ENCODE peak calls at places on chromosome 19, in seven cellular contexts. O is HEK293T; M is fibroblast of lung; L is HTR-8/SVneo; I is lung microvascular endothelial cell; V is tibial artery; W is central memory CD8-positive, alpha-beta T cell. D is an unnamed sample.

GRCh38 chr19:2546128-2547032 is 70.5 kb downstream of the GADD45B start:
- DNase-seq in O (no peak), V (peak; percentile 87), L (no peak), W (no peak), I (peak; percentile 76), M (peak; percentile 38), D (peak; percentile 74)

GRCh38 chr19:661427-662196 is 1.4 kb downstream of the RNF126 start:
- DNase-seq in W (peak; percentile 62), I (no peak), L (no peak), O (no peak), V (no peak), M (no peak), D (no peak)

GRCh38 chr19:54523403-54523802 is 20.8 kb downstream of the LAIR2 start:
- DNase-seq in M (no peak), L (peak; percentile 35), V (no peak), I (peak; percentile 96), W (no peak), O (no peak), D (no peak)

GRCh38 chr19:34067861-34068271 is 104.4 kb upstream of the LSM14A start:
- DNase-seq in W (no peak), I (no peak), M (no peak), V (no peak), O (no peak), L (peak; percentile 88), D (no peak)

GRCh38 chr19:7888145-7888825 is at the start of gene LRRC8E:
- DNase-seq in V (no peak), I (peak; percentile 35), L (peak; percentile 79), W (no peak), O (peak; percentile 80), M (peak; percentile 44), D (no peak)

GRCh38 chr19:2761876-2762782 is 20.9 kb downstream of the SGTA start:
- DNase-seq in W (no peak), M (no peak), O (no peak), I (no peak), L (no peak), V (no peak), D (no peak)

GRCh38 chr19:34368338-34368737 is 3.3 kb downstream of the GPI start:
- DNase-seq in O (no peak), I (no peak), L (no peak), W (no peak), M (no peak), V (no peak), D (no peak)

GRCh38 chr19:39115105-39115847 is 10.3 kb upstream of the PAK4 start:
- DNase-seq in O (no peak), I (no peak), W (no peak), V (no peak), M (no peak), L (no peak), D (no peak)

GRCh38 chr19:17281391-17282304 is at the start of gene ANKLE1:
- DNase-seq in V (no peak), L (no peak), I (no peak), O (no peak), W (no peak), M (no peak), D (no peak)

GRCh38 chr19:46404039-46404883 is 9.1 kb downstream of the CCDC8 start:
- DNase-seq in O (no peak), V (peak; percentile 59), I (no peak), L (no peak), M (peak; percentile 63), W (no peak), D (no peak)

GRCh38 chr19:42422576-42423461 is 4.4 kb downstream of the LIPE start:
- DNase-seq in V (no peak), M (no peak), I (peak; percentile 54), L (peak; percentile 42), O (no peak), W (peak; percentile 57), D (no peak)

GRCh38 chr19:1133471-1133929 is 29.7 kb downstream of the GPX4 start:
- DNase-seq in M (no peak), V (no peak), I (no peak), O (peak; percentile 42), W (peak; percentile 86), L (peak; percentile 34), D (no peak)

GRCh38 chr19:1746401-1747284 is 6.7 kb upstream of the ONECUT3 start:
- DNase-seq in O (no peak), M (no peak), L (no peak), I (no peak), W (no peak), V (no peak), D (no peak)

GRCh38 chr19:11505032-11505503 is 571 bp downstream of the ZNF653 start:
- DNase-seq in W (peak; percentile 95), O (peak; percentile 95), I (peak; percentile 95), L (peak; percentile 95), M (peak; percentile 91), V (peak; percentile 96), D (peak; percentile 84)

GRCh38 chr19:13723206-13723605 is 41.1 kb upstream of the MRI1 start:
- DNase-seq in M (no peak), W (no peak), L (no peak), O (no peak), I (no peak), V (no peak), D (no peak)

GRCh38 chr19:38979867-38980266 is 4.3 kb upstream of the FBXO17 start:
- DNase-seq in L (no peak), W (no peak), I (no peak), O (no peak), M (no peak), V (no peak), D (no peak)

GRCh38 chr19:46975918-46976782 is 43.5 kb upstream of the NPAS1 start:
- DNase-seq in V (peak; percentile 99), I (peak; percentile 90), W (no peak), O (peak; percentile 38), M (peak; percentile 97), L (peak; percentile 75), D (peak; percentile 93)

GRCh38 chr19:42091300-42092266 is 15.6 kb downstream of the ZNF574 start:
- DNase-seq in W (no peak), L (no peak), V (no peak), M (peak; percentile 59), I (peak; percentile 86), O (no peak), D (no peak)

GRCh38 chr19:55681131-55682087 is 6.4 kb downstream of the EPN1 start:
- DNase-seq in O (no peak), W (no peak), L (no peak), I (no peak), V (no peak), M (peak; percentile 26), D (no peak)

GRCh38 chr19:2327773-2328400 is 499 bp downstream of the LSM7 start:
- DNase-seq in W (peak; percentile 64), L (no peak), O (no peak), I (peak; percentile 92), M (peak; percentile 49), V (peak; percentile 35), D (peak; percentile 88)

GRCh38 chr19:1854032-1854541 is 5.8 kb upstream of the REXO1 start:
- DNase-seq in W (no peak), V (no peak), M (no peak), O (no peak), L (no peak), I (no peak), D (no peak)

GRCh38 chr19:17205237-17206140 is 9.7 kb upstream of the USE1 start:
- DNase-seq in O (peak; percentile 68), W (no peak), V (no peak), I (peak; percentile 74), M (peak; percentile 64), L (peak; percentile 60), D (no peak)

GRCh38 chr19:35715355-35715809 is 2.4 kb upstream of the KMT2B start:
- DNase-seq in I (no peak), W (no peak), M (no peak), O (no peak), V (no peak), L (no peak), D (no peak)

GRCh38 chr19:55590621-55591020 is 8.7 kb downstream of the FIZ1 start:
- DNase-seq in V (no peak), L (no peak), M (no peak), I (no peak), O (peak; percentile 52), W (no peak), D (no peak)